ENCODE peak calls at places on chromosomes 12 and 14, in five cellular contexts. U is PC-3, D is PC-9, S is astrocyte of the spinal cord, C is Panc1. G is an unnamed sample.

GRCh38 chr14:105392161-105393090 is 5.9 kb upstream of the TEX22 start:
- DNase-seq in U (no peak), D (no peak), S (no peak), C (no peak), G (no peak)

GRCh38 chr12:24921251-24922038 is 27.5 kb downstream of the BCAT1 start:
- DNase-seq in U (no peak), D (no peak), S (peak; percentile 19), C (no peak), G (no peak)

GRCh38 chr14:20486700-20487401 is 17.6 kb downstream of the PNP start:
- DNase-seq in U (no peak), D (no peak), S (no peak), C (no peak), G (no peak)

GRCh38 chr12:27645671-27646070 is 50.6 kb upstream of the REP15 start:
- DNase-seq in U (no peak), D (no peak), S (no peak), C (no peak), G (no peak)

GRCh38 chr12:19198272-19198671 is 68.7 kb downstream of the PLEKHA5 start:
- DNase-seq in U (peak; percentile 80), D (peak; percentile 46), S (peak; percentile 71), C (no peak), G (no peak)

GRCh38 chr12:125652689-125653088 is 587.5 kb downstream of the AACS start:
- DNase-seq in U (no peak), D (no peak), S (no peak), C (no peak), G (no peak)

GRCh38 chr12:127509066-127509778 is 757.7 kb upstream of the TMEM132C start:
- DNase-seq in U (peak; percentile 76), D (no peak), S (peak; percentile 90), C (no peak), G (no peak)

GRCh38 chr12:11725616-11726015 is 76.1 kb downstream of the ETV6 start:
- DNase-seq in U (no peak), D (no peak), S (no peak), C (no peak), G (peak; percentile 77)

GRCh38 chr12:46490635-46491034 is 118.1 kb upstream of the SLC38A2 start:
- DNase-seq in U (peak; percentile 36), D (no peak), S (peak; percentile 28), C (no peak), G (no peak)

GRCh38 chr14:90797451-90797850 is 18.8 kb downstream of the TTC7B start:
- DNase-seq in U (no peak), D (no peak), S (no peak), C (no peak), G (no peak)

GRCh38 chr12:46303039-46303666 is 34.3 kb upstream of the SLC38A1 start:
- DNase-seq in U (peak; percentile 60), D (no peak), S (peak; percentile 25), C (peak; percentile 17), G (peak; percentile 62)

GRCh38 chr14:60106341-60106740 is 14.6 kb downstream of the PCNX4 start:
- DNase-seq in U (no peak), D (no peak), S (peak; percentile 57), C (no peak), G (no peak)

GRCh38 chr14:96986701-96987474 is 189.7 kb downstream of the VRK1 start:
- DNase-seq in U (no peak), D (no peak), S (no peak), C (no peak), G (peak; percentile 42)

GRCh38 chr12:91980345-91980744 is 165.3 kb downstream of the BTG1 start:
- DNase-seq in U (no peak), D (no peak), S (no peak), C (no peak), G (no peak)

GRCh38 chr14:72525087-72525909 is 368.6 kb downstream of the DPF3 start:
- DNase-seq in U (no peak), D (no peak), S (no peak), C (no peak), G (no peak)

GRCh38 chr14:63245893-63246292 is 41.6 kb downstream of the RHOJ start:
- DNase-seq in U (no peak), D (no peak), S (no peak), C (no peak), G (no peak)

GRCh38 chr14:100586520-100587247 is 533 bp downstream of the BEGAIN start:
- DNase-seq in U (peak; percentile 56), D (no peak), S (no peak), C (no peak), G (no peak)

GRCh38 chr12:47889040-47889439 is 15.8 kb downstream of the VDR start:
- DNase-seq in U (no peak), D (no peak), S (no peak), C (no peak), G (peak; percentile 60)

GRCh38 chr14:89015016-89015415 is 190.6 kb downstream of the TTC8 start:
- DNase-seq in U (peak; percentile 47), D (no peak), S (no peak), C (no peak), G (no peak)

GRCh38 chr12:61097991-61098580 is 1162.1 kb upstream of the USP15 start:
- DNase-seq in U (no peak), D (no peak), S (no peak), C (no peak), G (no peak)

GRCh38 chr12:50732591-50732990 is 31.3 kb upstream of the ATF1 start:
- DNase-seq in U (peak; percentile 91), D (peak; percentile 47), S (peak; percentile 75), C (peak; percentile 30), G (no peak)

GRCh38 chr12:123139926-123140674 is 10.8 kb downstream of the PITPNM2 start:
- DNase-seq in U (peak; percentile 15), D (peak; percentile 41), S (peak; percentile 39), C (no peak), G (no peak)

GRCh38 chr12:49730568-49731101 is 10.7 kb upstream of the TMBIM6 start:
- DNase-seq in U (peak; percentile 16), D (no peak), S (no peak), C (no peak), G (no peak)

GRCh38 chr14:74573421-74574091 is 38.5 kb downstream of the LTBP2 start:
- DNase-seq in U (peak; percentile 45), D (peak; percentile 81), S (peak; percentile 26), C (no peak), G (no peak)

GRCh38 chr14:61561144-61561543 is 134.2 kb upstream of the HIF1A start:
- DNase-seq in U (peak; percentile 93), D (no peak), S (no peak), C (no peak), G (no peak)

GRCh38 chr12:50419112-50419909 is 18.6 kb downstream of the LARP4 start:
- DNase-seq in U (peak; percentile 27), D (no peak), S (no peak), C (no peak), G (no peak)

GRCh38 chr12:15687583-15687982 is 101.6 kb downstream of the EPS8 start:
- DNase-seq in U (no peak), D (no peak), S (no peak), C (no peak), G (no peak)

GRCh38 chr12:15689751-15690191 is 99.4 kb downstream of the EPS8 start:
- DNase-seq in U (peak; percentile 59), D (no peak), S (no peak), C (no peak), G (no peak)

GRCh38 chr12:15690320-15690719 is 98.9 kb downstream of the EPS8 start:
- DNase-seq in U (no peak), D (no peak), S (no peak), C (no peak), G (no peak)

GRCh38 chr12:15688838-15689237 is 100.3 kb downstream of the EPS8 start:
- DNase-seq in U (no peak), D (no peak), S (peak; percentile 41), C (no peak), G (no peak)

DNA sequence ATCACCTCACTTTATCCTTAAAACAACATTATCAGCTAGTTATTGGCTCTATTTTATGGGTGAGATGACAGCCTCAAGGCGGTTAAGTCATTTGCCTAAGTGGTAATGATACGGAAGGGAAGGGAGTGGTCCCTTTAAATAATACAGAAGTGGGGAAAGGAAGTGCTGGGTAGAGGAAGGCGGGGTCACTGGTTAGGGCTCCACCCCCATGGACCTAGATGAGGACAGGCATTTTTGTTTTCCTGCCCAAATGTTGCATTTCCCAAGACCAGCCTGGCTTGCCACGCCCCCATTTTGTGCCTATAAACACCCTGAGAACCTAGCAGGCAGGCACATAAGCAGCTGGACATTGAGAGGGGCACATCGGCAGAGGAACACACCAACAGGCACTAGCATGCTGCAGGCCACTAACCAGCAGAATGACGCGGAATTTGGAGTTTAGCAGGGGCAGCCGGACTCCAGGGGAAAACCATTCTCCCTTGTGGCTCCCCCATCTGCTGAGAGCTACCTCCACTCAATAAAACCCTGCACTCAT is 100.9 kb downstream of the EPS8 start:
- DNase-seq in U (no peak), D (no peak), S (peak; percentile 42), C (peak; percentile 46), G (peak; percentile 24)
- H3K4me3 ChIP-seq in U (no peak overlapping the region), D (no peak overlapping the region), S (peak overlapping the region; percentile 1), C (peak overlapping the region; percentile 43), G (no peak overlapping the region)

DNA sequence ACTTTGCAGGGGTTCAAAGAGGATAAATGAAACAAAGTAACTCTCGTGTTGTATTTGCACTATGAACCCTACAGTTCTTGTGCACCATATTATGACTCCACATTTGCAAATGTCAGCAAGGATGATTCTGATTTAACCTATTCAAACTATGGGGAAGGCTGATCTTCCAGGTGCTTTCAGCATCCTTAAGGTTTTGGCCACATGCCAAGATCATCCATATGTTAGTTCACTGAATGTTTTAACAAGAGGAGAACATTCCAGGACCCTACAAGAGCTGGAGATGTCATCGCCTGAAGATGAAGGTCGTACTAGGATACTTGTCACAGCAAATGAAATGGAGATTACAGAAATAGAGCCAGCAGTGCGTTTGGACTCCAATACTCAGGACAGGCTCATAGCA is 114.2 kb downstream of the DHRS2 start:
- DNase-seq in U (no peak), D (no peak), S (no peak), C (no peak), G (no peak)
- TF ChIP-seq CTCF in U (no peak), D (no peak), S (no peak), C (no peak), G (no peak)

GRCh38 chr14:83556065-83556464 is 1973.9 kb upstream of the FLRT2 start:
- DNase-seq in U (no peak), D (no peak), S (peak; percentile 50), C (no peak), G (no peak)

GRCh38 chr14:83556746-83557460 is 1973.0 kb upstream of the FLRT2 start:
- DNase-seq in U (peak; percentile 68), D (no peak), S (peak; percentile 85), C (no peak), G (no peak)

GRCh38 chr14:83558946-83559345 is 1971.0 kb upstream of the FLRT2 start:
- DNase-seq in U (no peak), D (no peak), S (no peak), C (no peak), G (no peak)

GRCh38 chr14:83561261-83561660 is 1968.7 kb upstream of the FLRT2 start:
- DNase-seq in U (no peak), D (no peak), S (no peak), C (no peak), G (no peak)

DNA sequence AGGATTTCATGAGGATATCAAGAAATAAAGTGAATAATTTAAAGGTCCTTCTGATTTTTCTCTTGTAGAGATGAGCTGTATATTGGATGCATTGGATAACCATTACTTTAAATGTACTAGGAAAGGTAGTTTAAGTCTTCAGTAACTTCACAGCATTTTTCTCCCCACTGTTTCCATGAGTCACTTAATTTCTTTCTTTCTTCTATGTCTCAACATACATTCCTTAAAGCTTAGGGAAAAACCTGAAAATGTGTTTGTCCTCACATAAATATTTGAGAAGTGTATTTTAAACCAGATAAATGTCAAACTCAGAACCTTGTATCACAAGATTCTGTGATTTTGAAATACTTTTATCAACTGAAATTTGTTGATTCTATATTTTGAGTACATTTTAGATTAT is 1970.2 kb upstream of the FLRT2 start:
- DNase-seq in U (no peak), D (no peak), S (peak; percentile 63), C (no peak), G (no peak)
- H3K4me3 ChIP-seq in U (no peak overlapping the region), D (no peak overlapping the region), S (no peak overlapping the region), C (no peak overlapping the region), G (no peak overlapping the region)

GRCh38 chr12:104958009-104958945 is at the start of gene SLC41A2:
- DNase-seq in U (peak; percentile 89), D (peak; percentile 85), S (peak; percentile 88), C (peak; percentile 60), G (peak; percentile 89)
- TF ChIP-seq CTCF in U (peak; percentile 51), D (peak; percentile 34), S (peak; percentile 3), C (peak; percentile 72), G (peak; percentile 29)

G was measured in GM12865.